ENCODE peak calls at places on chromosomes 13 and 19, in five cellular contexts. H is tibial nerve, A is ovary, Y is spleen, P is heart left ventricle. O is an unnamed sample.

GRCh38 chr13:73372691-73373627 is 314.2 kb downstream of the KLF5 start:
- DNase-seq in P (no peak), Y (no peak), A (no peak), H (no peak), O (no peak)

GRCh38 chr19:43782689-43783231 is 2.0 kb upstream of the KCNN4 start:
- DNase-seq in A (no peak), P (no peak), H (no peak), Y (peak; percentile 87), O (no peak)

GRCh38 chr13:67238277-67238859 is 8.2 kb upstream of the PCDH9 start:
- DNase-seq in P (no peak), H (no peak), A (no peak), Y (no peak), O (no peak)

GRCh38 chr13:79451500-79451962 is 29.4 kb upstream of the NDFIP2 start:
- DNase-seq in P (no peak), H (no peak), A (no peak), Y (peak; percentile 71), O (no peak)

GRCh38 chr19:48330012-48330681 is 4.8 kb downstream of the EMP3 start:
- DNase-seq in H (peak; percentile 32), P (peak; percentile 86), Y (peak; percentile 94), A (peak; percentile 74), O (peak; percentile 88)

GRCh38 chr13:81795710-81796109 is 1454.8 kb upstream of the SPRY2 start:
- DNase-seq in Y (no peak), P (no peak), H (no peak), A (no peak), O (no peak)

GRCh38 chr13:26985285-26985878 is 186.2 kb downstream of the USP12 start:
- DNase-seq in Y (no peak), A (peak; percentile 82), P (peak; percentile 66), H (peak; percentile 93), O (peak; percentile 60)

GRCh38 chr13:109869312-109870237 is 83.2 kb upstream of the IRS2 start:
- DNase-seq in A (peak; percentile 70), H (no peak), Y (peak; percentile 76), P (peak; percentile 91), O (peak; percentile 84)

GRCh38 chr13:112064222-112064621 is 2.7 kb upstream of the SOX1 start:
- DNase-seq in H (no peak), A (no peak), P (no peak), Y (no peak), O (no peak)

GRCh38 chr13:75621147-75621546 is 15.0 kb upstream of the LMO7 start:
- DNase-seq in Y (no peak), A (no peak), H (no peak), P (no peak), O (no peak)

GRCh38 chr13:21326155-21327030 is 132.7 kb downstream of the ZDHHC20 start:
- DNase-seq in A (peak; percentile 25), P (peak; percentile 24), Y (peak; percentile 82), H (no peak), O (no peak)

GRCh38 chr19:30313353-30313750 is 58.8 kb upstream of the ZNF536 start:
- DNase-seq in Y (no peak), P (no peak), H (no peak), A (no peak), O (no peak)

GRCh38 chr13:27379694-27380596 is 44.5 kb upstream of the GTF3A start:
- DNase-seq in A (peak; percentile 49), H (peak; percentile 49), Y (no peak), P (peak; percentile 49), O (no peak)

GRCh38 chr13:108560092-108560491 is 69.3 kb upstream of the MYO16 start:
- DNase-seq in Y (no peak), H (no peak), A (no peak), P (no peak), O (no peak)

GRCh38 chr13:27276188-27276587 is 5.6 kb downstream of the RASL11A start:
- DNase-seq in P (no peak), H (no peak), Y (no peak), A (no peak), O (no peak)

GRCh38 chr13:48096670-48097069 is 1.8 kb upstream of the MED4 start:
- DNase-seq in A (no peak), Y (no peak), H (no peak), P (no peak), O (no peak)

GRCh38 chr13:83995930-83996329 is 113.7 kb upstream of the SLITRK1 start:
- DNase-seq in A (no peak), Y (no peak), H (no peak), P (no peak), O (no peak)

GRCh38 chr13:41658057-41658642 is 200.8 kb downstream of the RGCC start:
- DNase-seq in Y (no peak), P (no peak), H (no peak), A (no peak), O (no peak)

GRCh38 chr13:21137696-21138095 is 38.7 kb downstream of the SKA3 start:
- DNase-seq in A (peak; percentile 28), P (no peak), Y (no peak), H (no peak), O (no peak)

DNA sequence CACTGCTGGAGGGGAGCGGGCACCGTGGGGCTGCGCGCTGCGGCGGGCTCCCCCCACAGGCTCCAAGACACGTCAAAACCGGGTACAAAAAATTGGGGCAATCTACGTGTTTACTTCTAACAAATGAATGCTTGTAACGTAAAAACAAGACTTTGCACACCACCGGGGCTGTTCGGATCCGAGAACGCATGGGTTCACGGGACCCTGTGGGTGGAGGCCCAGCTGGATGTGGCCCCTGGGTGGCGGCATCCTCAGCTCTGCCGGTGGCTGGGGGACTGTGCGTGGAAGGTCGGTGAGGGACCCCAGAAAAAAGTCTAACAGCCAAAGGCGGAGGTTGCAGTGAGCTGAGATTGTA is 10.3 kb upstream of the SLC7A10 start:
- DNase-seq in A (no peak), P (peak; percentile 21), Y (peak; percentile 46), H (no peak), O (no peak)
- H3K27me3 ChIP-seq in A (no peaks in the 10 kb centered on the region), P (peaks cover 33% of the 10 kb centered on the region), Y (peaks cover 6% of the 10 kb centered on the region), H (no peaks in the 10 kb centered on the region), O (peaks cover 2% of the 10 kb centered on the region)

DNA sequence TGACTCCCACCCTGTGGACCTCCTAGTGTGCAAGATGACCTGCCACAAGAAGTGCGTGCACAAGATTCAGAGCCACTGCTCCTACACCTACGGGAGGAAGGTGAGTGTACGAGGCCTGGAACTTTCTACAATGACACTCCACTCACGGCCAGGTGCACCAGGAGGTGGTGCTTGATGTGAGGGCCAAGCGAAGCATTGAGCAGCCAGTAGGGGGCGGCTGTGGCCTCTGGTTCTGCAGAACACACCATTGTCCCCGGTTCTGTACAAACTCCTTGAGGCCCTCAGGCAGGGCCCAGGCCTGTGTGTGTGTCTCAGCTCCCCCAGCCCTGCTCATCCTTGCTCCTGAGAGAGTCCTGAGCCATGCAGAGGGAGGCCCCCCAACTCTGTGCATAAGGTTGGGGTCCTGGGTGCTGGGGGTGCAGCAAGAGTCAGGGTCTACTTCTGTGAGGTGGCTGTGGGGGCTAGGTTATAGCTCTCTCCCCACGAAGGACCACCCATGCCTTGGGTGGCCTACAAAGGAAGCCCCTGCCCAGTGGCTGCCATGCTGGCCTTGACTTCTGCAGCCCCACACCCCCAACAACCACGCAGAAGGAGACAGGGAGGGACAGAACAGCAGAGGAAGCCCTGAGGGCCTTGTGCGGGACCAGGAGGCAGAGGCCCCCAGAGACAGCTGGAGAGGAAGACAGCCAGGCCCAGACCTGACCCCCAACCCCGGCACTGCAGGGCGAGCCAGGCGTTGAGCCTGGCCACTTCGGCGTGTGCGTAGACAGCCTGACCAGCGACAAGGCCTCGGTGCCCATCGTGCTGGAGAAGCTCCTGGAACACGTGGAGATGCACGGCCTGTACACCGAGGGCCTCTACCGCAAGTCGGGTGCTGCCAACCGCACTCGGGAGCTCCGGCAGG is 9.7 kb upstream of the USE1 start:
- DNase-seq in Y (peak; percentile 88), H (no peak), A (peak; percentile 64), P (peak; percentile 67), O (peak; percentile 71)
- TF ChIP-seq POLR2A in Y (no peak), H (no peak), A (no peak), P (no peak), O (no peak)

DNA sequence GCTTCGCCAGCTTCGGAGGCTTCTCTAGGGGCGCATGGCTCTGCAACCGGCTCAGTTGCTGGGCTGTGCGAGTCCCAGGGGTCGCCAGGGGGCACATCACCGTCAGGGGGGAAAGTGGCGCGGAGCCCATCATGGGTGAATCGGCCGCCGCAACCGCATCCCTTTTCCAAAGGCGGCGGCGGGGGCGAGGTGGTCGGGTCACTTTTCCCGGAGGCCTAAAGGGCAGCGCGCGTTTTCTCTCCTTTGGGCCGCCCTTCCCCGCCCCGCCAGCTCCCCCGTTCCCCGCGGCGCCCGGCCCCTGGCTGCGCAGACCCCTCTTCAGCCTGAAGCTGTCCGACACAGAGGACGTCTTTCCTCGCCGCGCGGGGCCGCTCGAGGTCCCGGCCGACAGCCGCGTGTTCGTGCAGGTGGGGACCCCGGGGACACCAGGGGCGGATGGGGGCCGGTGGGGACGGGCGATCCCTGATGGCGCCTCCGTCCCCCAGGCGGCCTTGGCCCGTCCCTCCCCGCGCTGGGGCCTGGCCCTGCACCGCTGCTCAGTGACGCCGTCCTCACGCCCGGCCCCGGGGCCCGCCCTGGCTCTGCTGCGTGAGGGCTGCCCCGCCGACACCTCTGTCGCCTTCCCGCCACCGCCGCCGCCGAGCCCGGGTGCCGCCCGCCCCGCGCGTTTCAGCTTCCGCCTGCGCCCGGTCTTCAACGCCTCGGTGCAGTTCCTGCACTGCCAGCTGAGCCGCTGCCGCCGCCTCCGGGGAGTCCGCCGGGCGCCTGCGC is 1.7 kb downstream of the TGFBR3L start:
- DNase-seq in A (no peak), P (no peak), H (no peak), Y (peak; percentile 89), O (no peak)
- H3K27me3 ChIP-seq in A (peaks cover 6% of the 10 kb centered on the region), P (peaks cover 51% of the 10 kb centered on the region), H (no peaks in the 10 kb centered on the region), Y (peaks cover 52% of the 10 kb centered on the region), O (peaks cover 40% of the 10 kb centered on the region)

GRCh38 chr19:2478324-2478755 is 2.4 kb downstream of the GADD45B start:
- DNase-seq in Y (peak; percentile 86), A (peak; percentile 80), P (peak; percentile 77), H (peak; percentile 62), O (peak; percentile 91)
- TF ChIP-seq POLR2A in Y (peak; percentile 14), A (peak; percentile 32), P (no peak), H (no peak), O (no peak)

GRCh38 chr13:40318366-40318765 is 348.1 kb downstream of the FOXO1 start:
- DNase-seq in A (peak; percentile 49), P (peak; percentile 77), Y (no peak), H (no peak), O (peak; percentile 46)

GRCh38 chr13:40316301-40316700 is 350.1 kb downstream of the FOXO1 start:
- DNase-seq in Y (no peak), A (peak; percentile 53), P (no peak), H (no peak), O (no peak)

GRCh38 chr13:40315416-40316064 is 350.9 kb downstream of the FOXO1 start:
- DNase-seq in H (no peak), P (peak; percentile 31), Y (peak; percentile 82), A (peak; percentile 37), O (peak; percentile 36)

GRCh38 chr13:40319699-40320586 is 346.5 kb downstream of the FOXO1 start:
- DNase-seq in H (no peak), A (no peak), Y (no peak), P (no peak), O (no peak)

DNA sequence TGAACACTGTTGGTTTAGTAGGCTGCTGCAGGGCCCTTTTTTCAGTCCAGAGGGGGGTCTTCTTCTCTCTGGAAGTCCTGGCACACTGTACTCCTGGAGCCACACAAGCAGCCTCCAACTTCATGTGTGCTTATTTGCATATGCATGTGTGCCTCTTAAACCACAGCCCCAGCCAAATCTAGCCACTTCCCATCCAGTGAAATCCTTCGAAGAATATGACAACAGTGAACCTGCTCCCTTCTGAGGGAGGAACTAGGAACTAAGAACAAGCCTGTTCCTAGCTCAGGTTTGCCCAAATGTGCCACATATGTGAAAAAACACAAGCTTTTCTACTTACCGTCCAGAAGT is 348.5 kb downstream of the FOXO1 start:
- DNase-seq in P (no peak), Y (no peak), H (no peak), A (no peak), O (no peak)
- H3K27me3 ChIP-seq in P (no peaks in the 10 kb centered on the region), Y (no peaks in the 10 kb centered on the region), H (no peaks in the 10 kb centered on the region), A (no peaks in the 10 kb centered on the region), O (no peaks in the 10 kb centered on the region)

GRCh38 chr13:76778906-76779305 is 107.3 kb downstream of the KCTD12 start:
- DNase-seq in A (no peak), H (no peak), Y (no peak), P (no peak), O (no peak)

GRCh38 chr13:76783798-76784197 is 102.4 kb downstream of the KCTD12 start:
- DNase-seq in Y (no peak), P (no peak), A (no peak), H (no peak), O (no peak)
- TF ChIP-seq POLR2A in Y (no peak), P (no peak), A (no peak), H (no peak), O (no peak)